ENCODE peak calls at places on chromosomes 3 and 15, in nine cellular contexts. E is GM12878, R is fibroblast of lung, N is colonic mucosa, G is endothelial cell of umbilical vein, T is aorta, Q is HepG2, O is heart right ventricle, U is heart left ventricle. F is an unnamed sample. For H3K4me1, the result is how much of the 10 kb centered on the place peaks cover.

GRCh38 chr3:134354612-134355275 is 19.5 kb downstream of the AMOTL2 start:
- DNase-seq in R (no peak), G (peak), E (no peak), T (peak), Q (no peak), U (no peak), O (no peak), N (no peak), F (peak)

GRCh38 chr3:172129868-172130751 is 90.7 kb downstream of the FNDC3B start:
- DNase-seq in T (peak), Q (peak), O (peak), U (peak), R (peak), G (peak), E (no peak), N (peak), F (peak)

GRCh38 chr3:169619793-169620192 is 43.7 kb downstream of the MECOM start:
- DNase-seq in O (no peak), T (no peak), U (no peak), E (no peak), R (no peak), N (no peak), G (peak), Q (no peak), F (no peak)

GRCh38 chr15:71201471-71201870 is 86.2 kb downstream of the THSD4 start:
- DNase-seq in R (no peak), Q (no peak), G (no peak), T (no peak), O (no peak), E (no peak), N (peak), U (peak), F (no peak)

GRCh38 chr3:128170866-128171516 is 17.7 kb downstream of the EEFSEC start:
- DNase-seq in N (peak), G (peak), T (no peak), E (no peak), U (peak), O (peak), R (peak), Q (peak), F (peak)

GRCh38 chr15:82063055-82063454 is 17.2 kb upstream of the MEX3B start:
- DNase-seq in Q (no peak), E (no peak), U (no peak), N (no peak), O (no peak), T (no peak), R (no peak), G (no peak), F (no peak)

GRCh38 chr15:79595995-79596622 is 164.0 kb downstream of the MINAR1 start:
- DNase-seq in G (peak), N (peak), O (no peak), Q (peak), U (peak), R (peak), T (peak), E (peak), F (peak)

GRCh38 chr3:187281191-187281714 is 10.3 kb downstream of the MASP1 start:
- DNase-seq in G (no peak), U (no peak), Q (no peak), O (no peak), N (no peak), T (no peak), E (no peak), R (peak), F (peak)

GRCh38 chr15:88658972-88659931 is 20.4 kb downstream of the ISG20 start:
- DNase-seq in Q (no peak), E (no peak), T (peak), N (no peak), U (no peak), O (no peak), G (peak), R (peak), F (no peak)

GRCh38 chr3:191401775-191402357 is 59.1 kb upstream of the PYDC2 start:
- DNase-seq in E (no peak), R (no peak), O (no peak), G (no peak), Q (no peak), T (no peak), U (no peak), N (no peak), F (no peak)

GRCh38 chr3:120021523-120021922 is 72.7 kb downstream of the GSK3B start:
- DNase-seq in T (no peak), Q (no peak), N (no peak), O (no peak), E (no peak), U (no peak), G (no peak), R (peak), F (no peak)

GRCh38 chr15:77992356-77993222 is 84.9 kb downstream of the TBC1D2B start:
- DNase-seq in T (no peak), R (no peak), O (no peak), U (no peak), N (no peak), Q (no peak), G (no peak), E (peak), F (no peak)

GRCh38 chr15:73593278-73594074 is 39.7 kb downstream of the NPTN start:
- DNase-seq in N (no peak), U (peak), T (no peak), O (no peak), E (no peak), Q (no peak), R (no peak), G (peak), F (no peak)

GRCh38 chr15:26298010-26298661 is 435.0 kb upstream of the ATP10A start:
- DNase-seq in N (no peak), E (no peak), R (no peak), Q (no peak), T (no peak), U (no peak), G (no peak), O (no peak), F (no peak)

GRCh38 chr15:78626611-78627010 is 5.8 kb upstream of the CHRNA3 start:
- DNase-seq in T (no peak), N (no peak), O (no peak), R (no peak), G (no peak), U (no peak), E (no peak), Q (no peak), F (no peak)

GRCh38 chr3:183212565-183212964 is 40.5 kb upstream of the B3GNT5 start:
- DNase-seq in T (no peak), U (peak), O (no peak), R (no peak), G (peak), E (no peak), N (no peak), Q (no peak), F (no peak)

GRCh38 chr3:156131799-156132198 is 11.4 kb downstream of the KCNAB1 start:
- DNase-seq in O (no peak), T (no peak), N (no peak), U (no peak), E (no peak), R (no peak), Q (no peak), G (no peak), F (no peak)

GRCh38 chr15:62541250-62541649 is 376.2 kb upstream of the C2CD4B start:
- DNase-seq in R (no peak), G (no peak), E (no peak), O (no peak), Q (no peak), T (no peak), N (no peak), U (no peak), F (no peak)

GRCh38 chr3:16400143-16400935 is 113.2 kb downstream of the RFTN1 start:
- DNase-seq in Q (no peak), E (no peak), N (no peak), R (no peak), G (no peak), O (no peak), U (no peak), T (no peak), F (no peak)

GRCh38 chr15:40737048-40737447 is 18.0 kb downstream of the RMDN3 start:
- DNase-seq in U (no peak), E (no peak), T (no peak), N (no peak), R (no peak), G (no peak), Q (no peak), O (no peak), F (no peak)

GRCh38 chr15:74725241-74725774 is at the start of gene CYP1A1:
- DNase-seq in E (no peak), R (peak), N (peak), G (no peak), U (no peak), Q (no peak), O (peak), T (no peak), F (no peak)

GRCh38 chr3:57068437-57069089 is 8.1 kb downstream of the SPATA12 start:
- DNase-seq in O (no peak), G (peak), Q (no peak), R (peak), T (peak), N (peak), U (peak), E (peak), F (peak)

GRCh38 chr3:115071122-115071521 is 76.0 kb downstream of the ZBTB20 start:
- DNase-seq in O (no peak), E (no peak), T (no peak), N (no peak), U (no peak), G (no peak), R (peak), Q (no peak), F (no peak)

GRCh38 chr15:85289677-85290365 is 90.6 kb upstream of the AKAP13 start:
- DNase-seq in U (peak), Q (peak), N (peak), R (peak), E (no peak), T (no peak), O (no peak), G (peak), F (peak)

GRCh38 chr3:136973352-136973751 is 15.6 kb downstream of the IL20RB start:
- DNase-seq in G (no peak), T (no peak), O (no peak), Q (peak), N (no peak), U (no peak), E (no peak), R (no peak), F (no peak)

GRCh38 chr3:112598731-112599130 is 36.9 kb downstream of the SLC35A5 start:
- DNase-seq in Q (no peak), N (no peak), E (no peak), R (peak), T (no peak), G (no peak), U (no peak), O (no peak), F (no peak)

GRCh38 chr15:79887054-79887453 is 9.8 kb downstream of the MTHFS start:
- DNase-seq in R (no peak), O (no peak), Q (no peak), N (no peak), E (no peak), U (no peak), G (no peak), T (no peak), F (no peak)

GRCh38 chr3:72041531-72041930 is 256.6 kb upstream of the PROK2 start:
- DNase-seq in N (no peak), U (no peak), O (no peak), T (no peak), Q (no peak), G (no peak), E (no peak), R (no peak), F (no peak)

GRCh38 chr15:83435782-83436181 is 11.4 kb upstream of the SH3GL3 start:
- DNase-seq in G (no peak), U (no peak), Q (no peak), E (no peak), O (no peak), N (no peak), T (no peak), R (no peak), F (no peak)

GRCh38 chr3:151305081-151305777 is 11.4 kb downstream of the GPR87 start:
- DNase-seq in O (no peak), Q (peak), U (no peak), N (peak), G (no peak), R (peak), E (no peak), T (peak), F (peak)

GRCh38 chr3:151299006-151299405 is 17.6 kb downstream of the GPR87 start:
- DNase-seq in O (no peak), T (no peak), N (no peak), Q (no peak), G (no peak), U (no peak), R (no peak), E (no peak), F (no peak)

GRCh38 chr3:151301787-151302186 is 14.8 kb downstream of the GPR87 start:
- DNase-seq in R (peak), T (no peak), E (no peak), O (no peak), N (no peak), G (no peak), U (no peak), Q (no peak), F (peak)

GRCh38 chr3:151296226-151296625 is 17.9 kb upstream of the P2RY14 start:
- DNase-seq in N (no peak), U (no peak), T (no peak), O (no peak), G (no peak), Q (no peak), E (no peak), R (no peak), F (no peak)

GRCh38 chr3:151300554-151300953 is 16.1 kb downstream of the GPR87 start:
- DNase-seq in T (no peak), R (no peak), Q (no peak), N (no peak), G (no peak), U (no peak), E (no peak), O (no peak), F (no peak)
- H3K27ac ChIP-seq in T (no peak), R (no peak), Q (no peak), N (no peak), G (no peak), U (no peak), E (no peak), O (no peak), F (no peak)

DNA sequence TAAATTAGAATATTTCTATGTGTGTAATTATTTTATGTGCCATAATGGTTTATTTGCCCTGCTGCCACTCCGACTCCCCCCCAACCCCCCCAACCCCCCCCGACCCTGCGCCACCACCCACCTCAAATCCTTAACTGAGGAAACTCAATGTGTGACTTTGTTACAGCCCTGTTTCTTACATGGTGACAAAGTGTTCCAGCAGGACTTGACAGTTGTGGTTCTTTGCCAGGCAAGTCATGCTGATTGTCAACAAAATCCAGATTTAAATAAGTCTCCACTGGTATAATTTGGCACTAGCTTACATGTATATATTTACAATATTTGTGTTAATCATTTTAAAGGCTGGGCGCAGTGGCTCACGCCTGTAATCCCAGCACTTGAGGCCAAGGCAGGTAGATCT is 7.7 kb downstream of the EBLN2 start:
- DNase-seq in T (no peak), O (no peak), U (no peak), N (no peak), E (no peak), G (no peak), R (no peak), Q (no peak), F (no peak)
- H3K4me1 ChIP-seq in T (under half), O (under half), U (under half), N (under half), E (under half), G (under half), R (under half), Q (under half), F (under half)

DNA sequence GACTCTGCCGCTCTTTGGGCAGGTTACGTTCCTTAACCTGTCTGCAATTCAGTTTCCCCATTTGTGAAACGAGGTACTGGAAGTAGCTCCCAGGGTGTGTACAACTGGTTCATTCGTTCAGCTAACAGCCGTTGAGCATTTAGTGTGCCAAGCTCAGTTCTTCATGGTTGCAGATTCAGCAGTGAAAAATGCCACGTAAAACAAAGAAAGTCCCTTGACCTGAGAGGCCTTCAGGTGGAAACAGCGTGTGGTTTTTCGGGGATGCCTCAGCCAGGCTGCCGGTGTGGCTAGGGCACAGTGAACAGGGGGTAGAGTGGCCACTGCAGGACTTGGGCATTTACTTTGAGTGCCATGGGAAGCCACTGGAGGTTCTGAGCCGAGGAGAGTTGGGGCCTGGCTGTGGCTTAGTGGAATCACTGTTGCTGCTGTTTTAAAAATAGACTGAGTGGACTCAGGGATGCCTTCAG is 4.7 kb downstream of the SYNM start:
- DNase-seq in Q (no peak), O (no peak), T (no peak), E (peak), G (no peak), U (no peak), N (no peak), R (no peak), F (no peak)
- H3K4me3 ChIP-seq in Q (no peak), O (no peak), T (no peak), E (no peak), G (no peak), U (no peak), N (no peak), R (no peak), F (no peak)

GRCh38 chr3:10406414-10406813 is 85.5 kb upstream of the SEC13 start:
- DNase-seq in R (no peak), G (no peak), U (no peak), T (no peak), N (no peak), O (no peak), E (no peak), Q (no peak), F (no peak)
- H3K27ac ChIP-seq in R (no peak), G (no peak), U (no peak), T (no peak), N (no peak), O (no peak), E (no peak), Q (peak), F (no peak)

F was measured in SJSA1.